ENCODE peak calls at places on chromosomes 13 and 19, in eight cellular contexts. A, E, H, S, D, G, Q and W are unnamed samples.

GRCh38 chr13:41509996-41510395 is 52.6 kb downstream of the RGCC start:
- DNase-seq in A (no peak), E (no peak), H (no peak), S (no peak), D (no peak), G (no peak), Q (no peak), W (no peak)

GRCh38 chr19:21197589-21198295 is 55.9 kb downstream of the ZNF431 start:
- DNase-seq in A (no peak), E (no peak), H (no peak), S (peak; percentile 3), D (no peak), G (no peak), Q (no peak), W (no peak)

GRCh38 chr19:42091300-42092266 is 15.6 kb downstream of the ZNF574 start:
- DNase-seq in A (no peak), E (peak; percentile 59), H (no peak), S (peak; percentile 64), D (no peak), G (no peak), Q (no peak), W (no peak)

GRCh38 chr19:4052114-4052992 is 14.3 kb downstream of the ZBTB7A start:
- DNase-seq in A (peak; percentile 96), E (peak; percentile 50), H (no peak), S (peak; percentile 20), D (no peak), G (no peak), Q (no peak), W (no peak)

GRCh38 chr13:31441804-31442487 is 242.2 kb downstream of the B3GLCT start:
- DNase-seq in A (no peak), E (no peak), H (no peak), S (no peak), D (no peak), G (no peak), Q (peak; percentile 81), W (peak; percentile 16)

GRCh38 chr13:21237081-21237480 is 60.6 kb downstream of the MRPL57 start:
- DNase-seq in A (no peak), E (no peak), H (no peak), S (no peak), D (no peak), G (no peak), Q (no peak), W (no peak)

GRCh38 chr19:13329766-13330165 is 176.5 kb downstream of the CACNA1A start:
- DNase-seq in A (no peak), E (no peak), H (no peak), S (peak; percentile 31), D (no peak), G (no peak), Q (no peak), W (no peak)

GRCh38 chr19:45752639-45753038 is 16.4 kb downstream of the SIX5 start:
- DNase-seq in A (no peak), E (no peak), H (no peak), S (no peak), D (no peak), G (no peak), Q (no peak), W (no peak)

GRCh38 chr13:80337011-80337688 is 3.8 kb downstream of the SPRY2 start:
- DNase-seq in A (peak; percentile 57), E (peak; percentile 12), H (no peak), S (no peak), D (peak; percentile 56), G (no peak), Q (no peak), W (peak; percentile 5)

GRCh38 chr19:55080121-55080914 is 4.6 kb downstream of the EPS8L1 start:
- DNase-seq in A (no peak), E (peak; percentile 59), H (no peak), S (peak; percentile 55), D (peak; percentile 98), G (no peak), Q (peak; percentile 59), W (no peak)

GRCh38 chr19:33159149-33159548 is 27.2 kb downstream of the WDR88 start:
- DNase-seq in A (no peak), E (no peak), H (no peak), S (no peak), D (peak; percentile 5), G (no peak), Q (no peak), W (no peak)

GRCh38 chr13:26186995-26187394 is 35.1 kb downstream of the RNF6 start:
- DNase-seq in A (no peak), E (peak; percentile 4), H (no peak), S (no peak), D (peak; percentile 51), G (no peak), Q (no peak), W (no peak)

GRCh38 chr13:98581971-98582702 is 5.2 kb upstream of the STK24 start:
- DNase-seq in A (no peak), E (peak; percentile 75), H (no peak), S (peak; percentile 85), D (no peak), G (no peak), Q (no peak), W (no peak)

GRCh38 chr13:103328899-103329298 is 262.7 kb upstream of the SLC10A2 start:
- DNase-seq in A (no peak), E (no peak), H (no peak), S (no peak), D (no peak), G (no peak), Q (no peak), W (no peak)

GRCh38 chr19:6668696-6669095 is 1.3 kb downstream of the TNFSF14 start:
- DNase-seq in A (no peak), E (no peak), H (no peak), S (no peak), D (no peak), G (no peak), Q (no peak), W (no peak)

GRCh38 chr13:36531746-36532486 is 99.6 kb downstream of the CCNA1 start:
- DNase-seq in A (no peak), E (no peak), H (no peak), S (no peak), D (no peak), G (no peak), Q (no peak), W (no peak)

GRCh38 chr13:32224916-32225315 is 90.2 kb downstream of the ZAR1L start:
- DNase-seq in A (no peak), E (peak; percentile 33), H (no peak), S (peak; percentile 31), D (no peak), G (no peak), Q (no peak), W (no peak)

GRCh38 chr19:5070922-5071321 is 102.0 kb downstream of the KDM4B start:
- DNase-seq in A (no peak), E (no peak), H (no peak), S (no peak), D (no peak), G (no peak), Q (no peak), W (no peak)

GRCh38 chr19:40605201-40605971 is 4.2 kb downstream of the LTBP4 start:
- DNase-seq in A (peak; percentile 74), E (peak; percentile 63), H (peak; percentile 61), S (peak; percentile 31), D (peak; percentile 87), G (no peak), Q (peak; percentile 72), W (peak; percentile 63)

GRCh38 chr19:40603071-40603718 is 2.0 kb downstream of the LTBP4 start:
- DNase-seq in A (no peak), E (no peak), H (no peak), S (peak; percentile 59), D (no peak), G (no peak), Q (no peak), W (no peak)

GRCh38 chr19:40607311-40607871 is 6.2 kb downstream of the LTBP4 start:
- DNase-seq in A (no peak), E (no peak), H (no peak), S (no peak), D (peak; percentile 60), G (no peak), Q (no peak), W (no peak)

GRCh38 chr19:40603719-40604646 is 2.8 kb downstream of the LTBP4 start:
- DNase-seq in A (peak; percentile 97), E (peak; percentile 98), H (peak; percentile 98), S (peak; percentile 92), D (peak; percentile 100), G (peak; percentile 97), Q (peak; percentile 98), W (peak; percentile 95)

DNA sequence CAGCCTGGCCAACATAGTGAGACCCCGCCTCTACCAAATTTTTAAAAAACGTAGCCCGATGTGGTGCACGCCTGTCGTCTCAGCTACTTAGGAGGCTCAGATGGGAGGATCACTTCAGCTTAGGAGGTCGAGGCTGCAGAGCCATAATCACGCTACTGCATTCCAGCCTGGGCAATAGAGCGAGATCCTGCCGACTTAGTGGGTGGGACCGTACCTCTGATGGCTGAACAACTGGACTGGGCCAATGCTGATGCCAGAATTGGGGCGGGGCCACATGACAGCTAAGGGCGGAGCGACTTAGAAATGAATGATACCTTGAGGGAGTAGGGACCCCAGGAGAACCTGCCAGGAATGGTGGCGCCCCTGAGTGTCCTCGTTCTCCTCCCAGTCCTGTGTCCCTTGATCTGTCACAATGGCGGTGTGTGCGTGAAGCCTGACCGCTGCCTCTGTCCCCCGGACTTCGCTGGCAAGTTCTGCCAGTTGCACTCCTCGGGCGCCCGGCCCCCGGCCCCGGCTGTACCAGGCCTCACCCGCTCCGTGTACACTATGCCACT is 3.6 kb downstream of the LTBP4 start:
- DNase-seq in A (no peak), E (no peak), H (no peak), S (no peak), D (peak; percentile 70), G (no peak), Q (no peak), W (no peak)
- H3K4me3 ChIP-seq in A (peak overlapping the region; percentile 41), E (peak overlapping the region; percentile 37), H (peak overlapping the region; percentile 90), S (no peak overlapping the region), D (peak overlapping the region; percentile 76), G (peak overlapping the region; percentile 91), Q (peak overlapping the region; percentile 85), W (peak overlapping the region; percentile 52)

DNA sequence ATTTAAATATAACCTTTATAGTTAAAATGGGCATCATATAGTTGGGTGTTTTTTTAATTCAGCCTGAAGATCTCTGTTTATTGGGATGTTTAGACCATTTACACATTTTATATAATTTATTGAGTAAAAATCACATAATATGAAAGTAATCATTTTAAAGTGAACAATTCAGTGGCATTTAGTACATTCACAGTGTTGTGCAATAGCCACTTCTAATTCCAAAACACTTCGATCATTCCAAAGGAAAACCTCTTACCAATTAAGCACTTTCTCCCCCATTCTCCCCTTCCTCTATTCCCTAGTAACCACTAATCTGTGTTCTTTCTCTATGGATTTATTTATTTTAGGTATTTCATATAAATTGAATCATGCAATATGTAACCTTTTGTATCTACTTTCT is 30.2 kb downstream of the ZNF527 start:
- DNase-seq in A (no peak), E (no peak), H (no peak), S (no peak), D (no peak), G (no peak), Q (no peak), W (no peak)
- H3K9me3 ChIP-seq in A (peaks cover 8% of the 10 kb centered on the region), E (peaks cover 1% of the 10 kb centered on the region), H (no peaks in the 10 kb centered on the region), S (peaks cover 41% of the 10 kb centered on the region), D (peaks cover 59% of the 10 kb centered on the region), G (peaks cover 71% of the 10 kb centered on the region), Q (peaks cover 100% of the 10 kb centered on the region), W (peaks cover 3% of the 10 kb centered on the region)

GRCh38 chr13:82356667-82357066 is 1525.6 kb downstream of the SLITRK1 start:
- DNase-seq in A (no peak), E (peak; percentile 55), H (no peak), S (no peak), D (no peak), G (no peak), Q (no peak), W (no peak)
- TF ChIP-seq CTCF in A (no peak), E (peak; percentile 17), H (no peak), S (no peak), D (peak; percentile 53), G (no peak), Q (no peak), W (no peak)

GRCh38 chr19:14369399-14370168 is 11.7 kb upstream of the ADGRE5 start:
- DNase-seq in A (no peak), E (peak; percentile 41), H (no peak), S (peak; percentile 64), D (no peak), G (no peak), Q (no peak), W (no peak)
- H3K4me3 ChIP-seq in A (no peak overlapping the region), E (no peak overlapping the region), H (no peak overlapping the region), S (no peak overlapping the region), D (no peak overlapping the region), G (peak overlapping the region; percentile 61), Q (peak overlapping the region; percentile 15), W (no peak overlapping the region)